ENCODE peak calls at places on chromosomes 5 and 9, in seven cellular contexts. One of them, this sample, is unnamed.
A peak's percentile ranks its signal among the peaks of the same experiment; 100 is the strongest.

GRCh38 chr9:26811106-26811505 is 81.5 kb downstream of the CAAP1 start:
- DNase-seq in hepatocyte: no peak
- DNase-seq in lower leg skin: no peak
- DNase-seq in glutamatergic neuron: no peak
- DNase-seq in pancreas: no peak
- DNase-seq in WERI-Rb-1: no peak
- DNase-seq in neural crest cell: no peak
- DNase-seq in this sample: no peak

GRCh38 chr5:141811287-141812155 is 66.7 kb downstream of the PCDH1 start:
- DNase-seq in hepatocyte: peak; percentile 38
- DNase-seq in lower leg skin: no peak
- DNase-seq in glutamatergic neuron: peak; percentile 70
- DNase-seq in pancreas: no peak
- DNase-seq in WERI-Rb-1: peak; percentile 38
- DNase-seq in neural crest cell: peak; percentile 56
- DNase-seq in this sample: no peak

GRCh38 chr9:101383361-101383760 is 1.4 kb downstream of the BAAT start:
- DNase-seq in hepatocyte: no peak
- DNase-seq in lower leg skin: no peak
- DNase-seq in glutamatergic neuron: no peak
- DNase-seq in pancreas: no peak
- DNase-seq in WERI-Rb-1: no peak
- DNase-seq in neural crest cell: no peak
- DNase-seq in this sample: no peak

GRCh38 chr5:123881791-123882244 is 369.8 kb downstream of the CSNK1G3 start:
- DNase-seq in hepatocyte: no peak
- DNase-seq in lower leg skin: no peak
- DNase-seq in glutamatergic neuron: no peak
- DNase-seq in pancreas: no peak
- DNase-seq in WERI-Rb-1: no peak
- DNase-seq in neural crest cell: no peak
- DNase-seq in this sample: peak; percentile 12

GRCh38 chr5:112776301-112776856 is 38.7 kb downstream of the APC start:
- DNase-seq in hepatocyte: no peak
- DNase-seq in lower leg skin: no peak
- DNase-seq in glutamatergic neuron: no peak
- DNase-seq in pancreas: no peak
- DNase-seq in WERI-Rb-1: no peak
- DNase-seq in neural crest cell: no peak
- DNase-seq in this sample: peak; percentile 92

GRCh38 chr5:171309526-171310333 is 682 bp downstream of the TLX3 start:
- DNase-seq in hepatocyte: no peak
- DNase-seq in lower leg skin: peak; percentile 77
- DNase-seq in glutamatergic neuron: peak; percentile 79
- DNase-seq in pancreas: no peak
- DNase-seq in WERI-Rb-1: no peak
- DNase-seq in neural crest cell: no peak
- DNase-seq in this sample: no peak

GRCh38 chr5:156326718-156327259 is at the start of gene SGCD:
- DNase-seq in hepatocyte: peak; percentile 70
- DNase-seq in lower leg skin: peak; percentile 90
- DNase-seq in glutamatergic neuron: peak; percentile 20
- DNase-seq in pancreas: peak; percentile 27
- DNase-seq in WERI-Rb-1: peak; percentile 58
- DNase-seq in neural crest cell: no peak
- DNase-seq in this sample: peak; percentile 77

GRCh38 chr9:70229579-70229978 is 29.2 kb upstream of the SMC5 start:
- DNase-seq in hepatocyte: no peak
- DNase-seq in lower leg skin: no peak
- DNase-seq in glutamatergic neuron: no peak
- DNase-seq in pancreas: no peak
- DNase-seq in WERI-Rb-1: no peak
- DNase-seq in neural crest cell: no peak
- DNase-seq in this sample: peak; percentile 55

GRCh38 chr9:26870292-26870691 is 22.3 kb downstream of the CAAP1 start:
- DNase-seq in hepatocyte: peak; percentile 24
- DNase-seq in lower leg skin: no peak
- DNase-seq in glutamatergic neuron: no peak
- DNase-seq in pancreas: no peak
- DNase-seq in WERI-Rb-1: no peak
- DNase-seq in neural crest cell: no peak
- DNase-seq in this sample: no peak

GRCh38 chr9:20353529-20353928 is 268.8 kb downstream of the MLLT3 start:
- DNase-seq in hepatocyte: no peak
- DNase-seq in lower leg skin: no peak
- DNase-seq in glutamatergic neuron: no peak
- DNase-seq in pancreas: peak; percentile 30
- DNase-seq in WERI-Rb-1: no peak
- DNase-seq in neural crest cell: no peak
- DNase-seq in this sample: no peak

GRCh38 chr5:149228610-149229297 is 42.9 kb upstream of the AFAP1L1 start:
- DNase-seq in hepatocyte: peak; percentile 69
- DNase-seq in lower leg skin: no peak
- DNase-seq in glutamatergic neuron: no peak
- DNase-seq in pancreas: no peak
- DNase-seq in WERI-Rb-1: no peak
- DNase-seq in neural crest cell: no peak
- DNase-seq in this sample: peak; percentile 89

GRCh38 chr9:121271368-121272351 is 3.7 kb downstream of the GSN start:
- DNase-seq in hepatocyte: peak; percentile 36
- DNase-seq in lower leg skin: peak; percentile 91
- DNase-seq in glutamatergic neuron: no peak
- DNase-seq in pancreas: no peak
- DNase-seq in WERI-Rb-1: no peak
- DNase-seq in neural crest cell: no peak
- DNase-seq in this sample: peak; percentile 71

GRCh38 chr9:72996684-72997314 is 43.9 kb upstream of the ALDH1A1 start:
- DNase-seq in hepatocyte: no peak
- DNase-seq in lower leg skin: no peak
- DNase-seq in glutamatergic neuron: no peak
- DNase-seq in pancreas: no peak
- DNase-seq in WERI-Rb-1: no peak
- DNase-seq in neural crest cell: no peak
- DNase-seq in this sample: no peak

GRCh38 chr5:112396430-112396829 is 22.6 kb downstream of the EPB41L4A start:
- DNase-seq in hepatocyte: no peak
- DNase-seq in lower leg skin: no peak
- DNase-seq in glutamatergic neuron: no peak
- DNase-seq in pancreas: no peak
- DNase-seq in WERI-Rb-1: no peak
- DNase-seq in neural crest cell: no peak
- DNase-seq in this sample: no peak

GRCh38 chr5:98492258-98492657 is 281.2 kb upstream of the RGMB start:
- DNase-seq in hepatocyte: no peak
- DNase-seq in lower leg skin: no peak
- DNase-seq in glutamatergic neuron: no peak
- DNase-seq in pancreas: no peak
- DNase-seq in WERI-Rb-1: no peak
- DNase-seq in neural crest cell: no peak
- DNase-seq in this sample: no peak

GRCh38 chr9:135253305-135254004 is 166.0 kb downstream of the OLFM1 start:
- DNase-seq in hepatocyte: peak; percentile 33
- DNase-seq in lower leg skin: no peak
- DNase-seq in glutamatergic neuron: peak; percentile 46
- DNase-seq in pancreas: no peak
- DNase-seq in WERI-Rb-1: no peak
- DNase-seq in neural crest cell: no peak
- DNase-seq in this sample: no peak

GRCh38 chr5:74833537-74834266 is 32.5 kb downstream of the FAM169A start:
- DNase-seq in hepatocyte: peak; percentile 65
- DNase-seq in lower leg skin: no peak
- DNase-seq in glutamatergic neuron: no peak
- DNase-seq in pancreas: no peak
- DNase-seq in WERI-Rb-1: no peak
- DNase-seq in neural crest cell: no peak
- DNase-seq in this sample: no peak

GRCh38 chr9:68751556-68751955 is 46.5 kb downstream of the PIP5K1B start:
- DNase-seq in hepatocyte: no peak
- DNase-seq in lower leg skin: no peak
- DNase-seq in glutamatergic neuron: no peak
- DNase-seq in pancreas: no peak
- DNase-seq in WERI-Rb-1: no peak
- DNase-seq in neural crest cell: no peak
- DNase-seq in this sample: no peak

GRCh38 chr5:56569576-56569975 is 245.8 kb upstream of the MAP3K1 start:
- DNase-seq in hepatocyte: no peak
- DNase-seq in lower leg skin: no peak
- DNase-seq in glutamatergic neuron: no peak
- DNase-seq in pancreas: no peak
- DNase-seq in WERI-Rb-1: no peak
- DNase-seq in neural crest cell: no peak
- DNase-seq in this sample: peak; percentile 32

GRCh38 chr5:181203842-181204560 is 995 bp downstream of the TRIM7 start:
- DNase-seq in hepatocyte: no peak
- DNase-seq in lower leg skin: peak; percentile 90
- DNase-seq in glutamatergic neuron: no peak
- DNase-seq in pancreas: peak; percentile 44
- DNase-seq in WERI-Rb-1: no peak
- DNase-seq in neural crest cell: no peak
- DNase-seq in this sample: no peak

GRCh38 chr9:137672907-137673791 is 54.3 kb downstream of the EHMT1 start:
- DNase-seq in hepatocyte: peak; percentile 85
- DNase-seq in lower leg skin: no peak
- DNase-seq in glutamatergic neuron: no peak
- DNase-seq in pancreas: no peak
- DNase-seq in WERI-Rb-1: peak; percentile 51
- DNase-seq in neural crest cell: no peak
- DNase-seq in this sample: peak; percentile 68

GRCh38 chr5:57117601-57118000 is 56.3 kb upstream of the GPBP1 start:
- DNase-seq in hepatocyte: no peak
- DNase-seq in lower leg skin: no peak
- DNase-seq in glutamatergic neuron: no peak
- DNase-seq in pancreas: no peak
- DNase-seq in WERI-Rb-1: no peak
- DNase-seq in neural crest cell: no peak
- DNase-seq in this sample: no peak

GRCh38 chr5:1748845-1749244 is 50.8 kb downstream of the MRPL36 start:
- DNase-seq in hepatocyte: no peak
- DNase-seq in lower leg skin: no peak
- DNase-seq in glutamatergic neuron: peak; percentile 7
- DNase-seq in pancreas: no peak
- DNase-seq in WERI-Rb-1: no peak
- DNase-seq in neural crest cell: no peak
- DNase-seq in this sample: no peak

GRCh38 chr9:14547245-14548060 is 145.8 kb downstream of the ZDHHC21 start:
- DNase-seq in hepatocyte: no peak
- DNase-seq in lower leg skin: no peak
- DNase-seq in glutamatergic neuron: no peak
- DNase-seq in pancreas: no peak
- DNase-seq in WERI-Rb-1: no peak
- DNase-seq in neural crest cell: no peak
- DNase-seq in this sample: no peak
- TF ChIP-seq CTCF in hepatocyte: peak; percentile 6
- TF ChIP-seq CTCF in lower leg skin: no peak
- TF ChIP-seq CTCF in glutamatergic neuron: no peak
- TF ChIP-seq CTCF in pancreas: no peak
- TF ChIP-seq CTCF in WERI-Rb-1: peak; percentile 22
- TF ChIP-seq CTCF in neural crest cell: no peak
- TF ChIP-seq CTCF in this sample: no peak

GRCh38 chr5:40680741-40681350 is 1.1 kb downstream of the PTGER4 start:
- DNase-seq in hepatocyte: no peak
- DNase-seq in lower leg skin: peak; percentile 89
- DNase-seq in glutamatergic neuron: peak; percentile 34
- DNase-seq in pancreas: peak; percentile 38
- DNase-seq in WERI-Rb-1: peak; percentile 37
- DNase-seq in neural crest cell: no peak
- DNase-seq in this sample: no peak
- TF ChIP-seq CTCF in hepatocyte: no peak
- TF ChIP-seq CTCF in lower leg skin: no peak
- TF ChIP-seq CTCF in glutamatergic neuron: peak; percentile 40
- TF ChIP-seq CTCF in pancreas: no peak
- TF ChIP-seq CTCF in WERI-Rb-1: peak; percentile 24
- TF ChIP-seq CTCF in neural crest cell: peak; percentile 34
- TF ChIP-seq CTCF in this sample: peak; percentile 53

GRCh38 chr9:81611664-81612063 is 77.7 kb downstream of the TLE1 start:
- DNase-seq in hepatocyte: no peak
- DNase-seq in lower leg skin: peak; percentile 83
- DNase-seq in glutamatergic neuron: no peak
- DNase-seq in pancreas: no peak
- DNase-seq in WERI-Rb-1: no peak
- DNase-seq in neural crest cell: no peak
- DNase-seq in this sample: no peak

GRCh38 chr9:81613002-81613750 is 76.2 kb downstream of the TLE1 start:
- DNase-seq in hepatocyte: peak; percentile 75
- DNase-seq in lower leg skin: peak; percentile 86
- DNase-seq in glutamatergic neuron: no peak
- DNase-seq in pancreas: no peak
- DNase-seq in WERI-Rb-1: no peak
- DNase-seq in neural crest cell: no peak
- DNase-seq in this sample: peak; percentile 65

GRCh38 chr9:81608289-81608657 is 81.1 kb downstream of the TLE1 start:
- DNase-seq in hepatocyte: no peak
- DNase-seq in lower leg skin: peak; percentile 21
- DNase-seq in glutamatergic neuron: no peak
- DNase-seq in pancreas: no peak
- DNase-seq in WERI-Rb-1: no peak
- DNase-seq in neural crest cell: no peak
- DNase-seq in this sample: no peak

GRCh38 chr9:81609782-81610738 is 79.3 kb downstream of the TLE1 start:
- DNase-seq in hepatocyte: no peak
- DNase-seq in lower leg skin: peak; percentile 76
- DNase-seq in glutamatergic neuron: no peak
- DNase-seq in pancreas: no peak
- DNase-seq in WERI-Rb-1: peak; percentile 11
- DNase-seq in neural crest cell: no peak
- DNase-seq in this sample: peak; percentile 66

DNA sequence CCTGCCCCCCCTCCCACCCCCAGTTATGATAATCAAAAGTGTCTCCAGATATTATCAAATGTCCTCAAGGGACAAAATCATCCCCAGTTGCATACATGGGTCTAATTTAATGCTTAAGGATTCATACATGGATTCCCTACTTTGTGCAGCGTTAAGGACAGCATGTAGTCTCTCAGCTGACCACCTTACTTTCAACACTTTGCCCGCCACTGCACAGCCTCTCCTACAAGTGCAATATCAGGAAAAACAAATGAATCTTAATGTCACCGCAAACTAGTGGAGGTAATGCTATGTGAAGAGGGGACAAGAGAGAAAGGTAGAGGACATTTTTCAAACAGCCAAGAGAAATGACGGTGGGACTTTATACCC is 78.6 kb downstream of the TLE1 start:
- DNase-seq in hepatocyte: no peak
- DNase-seq in lower leg skin: peak; percentile 17
- DNase-seq in glutamatergic neuron: no peak
- DNase-seq in pancreas: no peak
- DNase-seq in WERI-Rb-1: no peak
- DNase-seq in neural crest cell: no peak
- DNase-seq in this sample: no peak
- TF ChIP-seq CTCF in hepatocyte: no peak
- TF ChIP-seq CTCF in lower leg skin: no peak
- TF ChIP-seq CTCF in glutamatergic neuron: no peak
- TF ChIP-seq CTCF in pancreas: no peak
- TF ChIP-seq CTCF in WERI-Rb-1: no peak
- TF ChIP-seq CTCF in neural crest cell: no peak
- TF ChIP-seq CTCF in this sample: no peak

DNA sequence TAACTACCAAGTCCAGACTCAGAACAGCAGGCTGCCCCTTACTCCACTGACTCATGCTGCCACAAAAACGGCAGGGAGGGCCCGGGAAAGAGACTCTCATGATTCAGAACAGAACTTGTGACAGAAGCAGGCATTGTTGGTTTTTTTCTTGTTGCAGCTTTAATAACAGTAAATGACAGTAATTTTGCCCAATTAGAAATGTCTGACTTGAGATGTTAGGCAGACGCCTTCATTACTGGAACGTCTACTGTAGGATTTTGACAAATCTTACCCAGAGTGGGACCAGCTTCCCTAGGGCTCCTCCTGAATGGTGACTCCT is 77.8 kb downstream of the SEMA5A start:
- DNase-seq in hepatocyte: peak; percentile 76
- DNase-seq in lower leg skin: peak; percentile 85
- DNase-seq in glutamatergic neuron: no peak
- DNase-seq in pancreas: no peak
- DNase-seq in WERI-Rb-1: no peak
- DNase-seq in neural crest cell: no peak
- DNase-seq in this sample: peak; percentile 94
- TF ChIP-seq CTCF in hepatocyte: no peak
- TF ChIP-seq CTCF in lower leg skin: no peak
- TF ChIP-seq CTCF in glutamatergic neuron: no peak
- TF ChIP-seq CTCF in pancreas: no peak
- TF ChIP-seq CTCF in WERI-Rb-1: no peak
- TF ChIP-seq CTCF in neural crest cell: no peak
- TF ChIP-seq CTCF in this sample: no peak

This sample was measured in HFFc6.